ENCODE peak calls at places on chromosome 13, in eight cellular contexts. One of them, this sample, is unnamed. For H3K27me3, the result is how much of the 10 kb centered on the place peaks cover.

GRCh38 chr13:43128504-43128929 is 105.1 kb downstream of the DNAJC15 start:
- DNase-seq in PC-9: no peak
- DNase-seq in tibial artery: no peak
- DNase-seq in endodermal cell: no peak
- DNase-seq in MM.1S: no peak
- DNase-seq in psoas muscle: peak
- DNase-seq in CD8-positive, alpha-beta T cell: no peak
- DNase-seq in HepG2: no peak
- DNase-seq in this sample: no peak

GRCh38 chr13:39349391-39349790 is 253.6 kb downstream of the LHFPL6 start:
- DNase-seq in PC-9: no peak
- DNase-seq in tibial artery: no peak
- DNase-seq in endodermal cell: no peak
- DNase-seq in MM.1S: no peak
- DNase-seq in psoas muscle: no peak
- DNase-seq in CD8-positive, alpha-beta T cell: no peak
- DNase-seq in HepG2: no peak
- DNase-seq in this sample: no peak

GRCh38 chr13:31965361-31966066 is 66.1 kb upstream of the FRY start:
- DNase-seq in PC-9: peak
- DNase-seq in tibial artery: no peak
- DNase-seq in endodermal cell: no peak
- DNase-seq in MM.1S: peak
- DNase-seq in psoas muscle: no peak
- DNase-seq in CD8-positive, alpha-beta T cell: no peak
- DNase-seq in HepG2: no peak
- DNase-seq in this sample: peak

GRCh38 chr13:114112231-114112825 is 20.1 kb downstream of the RASA3 start:
- DNase-seq in PC-9: no peak
- DNase-seq in tibial artery: peak
- DNase-seq in endodermal cell: peak
- DNase-seq in MM.1S: no peak
- DNase-seq in psoas muscle: peak
- DNase-seq in CD8-positive, alpha-beta T cell: no peak
- DNase-seq in HepG2: no peak
- DNase-seq in this sample: no peak

GRCh38 chr13:44713793-44714469 is 137.8 kb upstream of the TSC22D1 start:
- DNase-seq in PC-9: peak
- DNase-seq in tibial artery: no peak
- DNase-seq in endodermal cell: peak
- DNase-seq in MM.1S: no peak
- DNase-seq in psoas muscle: peak
- DNase-seq in CD8-positive, alpha-beta T cell: no peak
- DNase-seq in HepG2: peak
- DNase-seq in this sample: peak

GRCh38 chr13:91165758-91166157 is 181.7 kb upstream of the MIR17HG start:
- DNase-seq in PC-9: no peak
- DNase-seq in tibial artery: no peak
- DNase-seq in endodermal cell: no peak
- DNase-seq in MM.1S: no peak
- DNase-seq in psoas muscle: no peak
- DNase-seq in CD8-positive, alpha-beta T cell: no peak
- DNase-seq in HepG2: no peak
- DNase-seq in this sample: no peak

GRCh38 chr13:31588923-31589322 is 150.4 kb upstream of the RXFP2 start:
- DNase-seq in PC-9: no peak
- DNase-seq in tibial artery: no peak
- DNase-seq in endodermal cell: no peak
- DNase-seq in MM.1S: no peak
- DNase-seq in psoas muscle: no peak
- DNase-seq in CD8-positive, alpha-beta T cell: no peak
- DNase-seq in HepG2: no peak
- DNase-seq in this sample: no peak

GRCh38 chr13:29452773-29453574 is 142.5 kb downstream of the SLC7A1 start:
- DNase-seq in PC-9: no peak
- DNase-seq in tibial artery: no peak
- DNase-seq in endodermal cell: no peak
- DNase-seq in MM.1S: no peak
- DNase-seq in psoas muscle: no peak
- DNase-seq in CD8-positive, alpha-beta T cell: no peak
- DNase-seq in HepG2: no peak
- DNase-seq in this sample: no peak

GRCh38 chr13:106474906-106475305 is 60.6 kb downstream of the EFNB2 start:
- DNase-seq in PC-9: no peak
- DNase-seq in tibial artery: no peak
- DNase-seq in endodermal cell: peak
- DNase-seq in MM.1S: no peak
- DNase-seq in psoas muscle: no peak
- DNase-seq in CD8-positive, alpha-beta T cell: no peak
- DNase-seq in HepG2: no peak
- DNase-seq in this sample: no peak

GRCh38 chr13:43784491-43784890 is 2.3 kb downstream of the ENOX1 start:
- DNase-seq in PC-9: no peak
- DNase-seq in tibial artery: no peak
- DNase-seq in endodermal cell: no peak
- DNase-seq in MM.1S: no peak
- DNase-seq in psoas muscle: no peak
- DNase-seq in CD8-positive, alpha-beta T cell: no peak
- DNase-seq in HepG2: no peak
- DNase-seq in this sample: no peak

GRCh38 chr13:31699650-31700049 is 39.7 kb upstream of the RXFP2 start:
- DNase-seq in PC-9: no peak
- DNase-seq in tibial artery: no peak
- DNase-seq in endodermal cell: peak
- DNase-seq in MM.1S: no peak
- DNase-seq in psoas muscle: no peak
- DNase-seq in CD8-positive, alpha-beta T cell: no peak
- DNase-seq in HepG2: no peak
- DNase-seq in this sample: no peak

GRCh38 chr13:107753286-107753685 is 462.1 kb downstream of the LIG4 start:
- DNase-seq in PC-9: no peak
- DNase-seq in tibial artery: no peak
- DNase-seq in endodermal cell: no peak
- DNase-seq in MM.1S: no peak
- DNase-seq in psoas muscle: no peak
- DNase-seq in CD8-positive, alpha-beta T cell: no peak
- DNase-seq in HepG2: no peak
- DNase-seq in this sample: no peak

GRCh38 chr13:76397413-76397812 is 488.8 kb downstream of the KCTD12 start:
- DNase-seq in PC-9: no peak
- DNase-seq in tibial artery: no peak
- DNase-seq in endodermal cell: no peak
- DNase-seq in MM.1S: peak
- DNase-seq in psoas muscle: no peak
- DNase-seq in CD8-positive, alpha-beta T cell: no peak
- DNase-seq in HepG2: no peak
- DNase-seq in this sample: no peak

GRCh38 chr13:99545979-99546378 is 44.7 kb downstream of the TM9SF2 start:
- DNase-seq in PC-9: no peak
- DNase-seq in tibial artery: no peak
- DNase-seq in endodermal cell: no peak
- DNase-seq in MM.1S: no peak
- DNase-seq in psoas muscle: no peak
- DNase-seq in CD8-positive, alpha-beta T cell: no peak
- DNase-seq in HepG2: no peak
- DNase-seq in this sample: no peak

GRCh38 chr13:46831588-46832194 is 34.7 kb upstream of the ESD start:
- DNase-seq in PC-9: no peak
- DNase-seq in tibial artery: no peak
- DNase-seq in endodermal cell: peak
- DNase-seq in MM.1S: peak
- DNase-seq in psoas muscle: no peak
- DNase-seq in CD8-positive, alpha-beta T cell: no peak
- DNase-seq in HepG2: peak
- DNase-seq in this sample: peak

GRCh38 chr13:76677047-76677446 is 209.2 kb downstream of the KCTD12 start:
- DNase-seq in PC-9: no peak
- DNase-seq in tibial artery: peak
- DNase-seq in endodermal cell: no peak
- DNase-seq in MM.1S: no peak
- DNase-seq in psoas muscle: peak
- DNase-seq in CD8-positive, alpha-beta T cell: no peak
- DNase-seq in HepG2: no peak
- DNase-seq in this sample: no peak

GRCh38 chr13:84903391-84903790 is 895.8 kb downstream of the SLITRK6 start:
- DNase-seq in PC-9: no peak
- DNase-seq in tibial artery: no peak
- DNase-seq in endodermal cell: no peak
- DNase-seq in MM.1S: no peak
- DNase-seq in psoas muscle: no peak
- DNase-seq in CD8-positive, alpha-beta T cell: no peak
- DNase-seq in HepG2: no peak
- DNase-seq in this sample: no peak

DNA sequence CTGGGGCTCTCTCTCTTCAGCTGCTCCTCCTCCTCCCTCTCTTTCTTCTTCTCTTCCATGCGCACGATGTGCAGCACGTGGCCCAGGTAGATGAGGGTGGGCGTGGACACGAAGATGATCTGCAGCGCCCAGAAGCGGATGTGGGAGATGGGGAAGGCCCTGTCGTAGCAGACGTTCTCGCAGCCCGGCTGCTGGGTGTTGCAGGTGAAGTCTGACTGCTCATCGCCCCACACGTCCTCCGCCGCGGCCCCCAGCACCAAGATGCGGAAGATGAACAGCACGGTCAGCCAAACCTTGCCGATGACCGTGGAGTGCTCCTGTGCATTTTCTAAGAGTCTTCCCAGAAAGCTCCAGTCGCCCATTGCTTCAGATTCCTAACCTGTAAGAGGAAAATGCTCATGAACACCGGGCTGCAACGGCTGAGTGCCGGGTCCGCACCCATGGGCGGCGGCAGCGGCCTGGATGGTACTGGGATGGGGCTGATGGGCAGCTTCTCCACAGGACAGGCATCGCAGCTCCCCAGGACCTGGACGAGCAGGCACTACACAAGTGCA is 17.8 kb downstream of the GJA3 start:
- DNase-seq in PC-9: no peak
- DNase-seq in tibial artery: no peak
- DNase-seq in endodermal cell: peak
- DNase-seq in MM.1S: no peak
- DNase-seq in psoas muscle: no peak
- DNase-seq in CD8-positive, alpha-beta T cell: no peak
- DNase-seq in HepG2: no peak
- DNase-seq in this sample: no peak
- H3K27me3 ChIP-seq in PC-9: under half
- H3K27me3 ChIP-seq in tibial artery: half or more
- H3K27me3 ChIP-seq in endodermal cell: under half
- H3K27me3 ChIP-seq in MM.1S: under half
- H3K27me3 ChIP-seq in psoas muscle: under half
- H3K27me3 ChIP-seq in CD8-positive, alpha-beta T cell: under half
- H3K27me3 ChIP-seq in HepG2: under half
- H3K27me3 ChIP-seq in this sample: under half

GRCh38 chr13:98175823-98176222 is 1.2 kb downstream of the RNF113B start:
- DNase-seq in PC-9: no peak
- DNase-seq in tibial artery: no peak
- DNase-seq in endodermal cell: no peak
- DNase-seq in MM.1S: no peak
- DNase-seq in psoas muscle: no peak
- DNase-seq in CD8-positive, alpha-beta T cell: no peak
- DNase-seq in HepG2: no peak
- DNase-seq in this sample: no peak

GRCh38 chr13:98173431-98173921 is 3.6 kb downstream of the RNF113B start:
- DNase-seq in PC-9: peak
- DNase-seq in tibial artery: peak
- DNase-seq in endodermal cell: peak
- DNase-seq in MM.1S: no peak
- DNase-seq in psoas muscle: peak
- DNase-seq in CD8-positive, alpha-beta T cell: no peak
- DNase-seq in HepG2: peak
- DNase-seq in this sample: peak

GRCh38 chr13:98176777-98177608 is at the start of gene RNF113B:
- DNase-seq in PC-9: no peak
- DNase-seq in tibial artery: no peak
- DNase-seq in endodermal cell: no peak
- DNase-seq in MM.1S: no peak
- DNase-seq in psoas muscle: no peak
- DNase-seq in CD8-positive, alpha-beta T cell: no peak
- DNase-seq in HepG2: no peak
- DNase-seq in this sample: no peak

GRCh38 chr13:98174321-98174720 is 2.7 kb downstream of the RNF113B start:
- DNase-seq in PC-9: no peak
- DNase-seq in tibial artery: no peak
- DNase-seq in endodermal cell: no peak
- DNase-seq in MM.1S: no peak
- DNase-seq in psoas muscle: no peak
- DNase-seq in CD8-positive, alpha-beta T cell: no peak
- DNase-seq in HepG2: no peak
- DNase-seq in this sample: no peak

GRCh38 chr13:98174995-98175394 is 2.1 kb downstream of the RNF113B start:
- DNase-seq in PC-9: no peak
- DNase-seq in tibial artery: no peak
- DNase-seq in endodermal cell: no peak
- DNase-seq in MM.1S: no peak
- DNase-seq in psoas muscle: no peak
- DNase-seq in CD8-positive, alpha-beta T cell: no peak
- DNase-seq in HepG2: no peak
- DNase-seq in this sample: no peak
- H3K27me3 ChIP-seq in PC-9: under half
- H3K27me3 ChIP-seq in tibial artery: under half
- H3K27me3 ChIP-seq in endodermal cell: under half
- H3K27me3 ChIP-seq in MM.1S: under half
- H3K27me3 ChIP-seq in psoas muscle: under half
- H3K27me3 ChIP-seq in CD8-positive, alpha-beta T cell: under half
- H3K27me3 ChIP-seq in HepG2: under half
- H3K27me3 ChIP-seq in this sample: under half

DNA sequence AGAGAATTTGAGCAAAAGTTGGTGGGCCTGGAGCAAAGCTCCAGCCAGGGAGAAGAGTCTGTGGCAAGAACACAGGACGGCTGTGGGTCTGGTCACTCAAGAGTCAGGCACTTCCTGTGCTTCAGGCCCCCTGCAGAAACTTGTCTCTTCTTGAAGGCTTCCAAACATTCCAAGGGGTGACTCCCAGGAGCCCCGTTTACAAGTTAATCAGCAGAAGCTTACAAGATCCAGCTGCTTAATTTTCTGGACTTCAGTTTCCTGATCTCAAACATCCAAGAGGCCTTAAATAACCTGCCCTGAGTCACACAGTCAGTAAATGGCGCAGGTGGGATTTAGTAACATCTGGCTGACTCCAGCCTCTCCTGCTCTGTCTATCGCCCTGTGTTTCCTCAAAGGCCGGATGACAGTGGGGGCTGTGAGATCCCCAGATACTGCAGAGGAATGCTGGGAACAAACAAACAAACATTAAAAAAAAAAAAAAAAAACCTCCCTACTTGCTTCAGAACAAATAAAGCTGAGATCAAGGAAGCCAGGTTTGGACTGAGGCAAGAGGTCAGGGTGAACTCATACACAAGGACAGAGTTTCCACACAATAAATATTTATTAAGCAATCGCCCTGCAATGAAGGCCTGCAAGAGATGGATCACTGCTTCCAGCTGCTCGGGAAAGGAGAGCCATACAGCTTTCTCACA is 175.4 kb upstream of the RFC3 start:
- DNase-seq in PC-9: peak
- DNase-seq in tibial artery: no peak
- DNase-seq in endodermal cell: peak
- DNase-seq in MM.1S: no peak
- DNase-seq in psoas muscle: peak
- DNase-seq in CD8-positive, alpha-beta T cell: no peak
- DNase-seq in HepG2: peak
- DNase-seq in this sample: peak
- H3K27me3 ChIP-seq in PC-9: under half
- H3K27me3 ChIP-seq in tibial artery: under half
- H3K27me3 ChIP-seq in endodermal cell: under half
- H3K27me3 ChIP-seq in MM.1S: under half
- H3K27me3 ChIP-seq in psoas muscle: under half
- H3K27me3 ChIP-seq in CD8-positive, alpha-beta T cell: under half
- H3K27me3 ChIP-seq in HepG2: under half
- H3K27me3 ChIP-seq in this sample: under half

GRCh38 chr13:23855360-23855759 is 33.8 kb downstream of the MIPEP start:
- DNase-seq in PC-9: no peak
- DNase-seq in tibial artery: no peak
- DNase-seq in endodermal cell: no peak
- DNase-seq in MM.1S: no peak
- DNase-seq in psoas muscle: no peak
- DNase-seq in CD8-positive, alpha-beta T cell: no peak
- DNase-seq in HepG2: no peak
- DNase-seq in this sample: no peak
- H3K27me3 ChIP-seq in PC-9: under half
- H3K27me3 ChIP-seq in tibial artery: under half
- H3K27me3 ChIP-seq in endodermal cell: under half
- H3K27me3 ChIP-seq in MM.1S: under half
- H3K27me3 ChIP-seq in psoas muscle: under half
- H3K27me3 ChIP-seq in CD8-positive, alpha-beta T cell: under half
- H3K27me3 ChIP-seq in HepG2: under half
- H3K27me3 ChIP-seq in this sample: under half